ENCODE peak calls at places on chromosomes 1 and 21, in four cellular contexts. B is WTC11, E is A549, Z is K562. H is an unnamed sample.

GRCh38 chr21:21122680-21123079 is 124.5 kb downstream of the NCAM2 start:
- DNase-seq in B (no peak), E (no peak), Z (no peak), H (no peak)

GRCh38 chr1:244757091-244757939 is 78.1 kb upstream of the COX20 start:
- DNase-seq in B (no peak), E (no peak), Z (no peak), H (no peak)

GRCh38 chr1:229594227-229595008 is 31.5 kb downstream of the TAF5L start:
- DNase-seq in B (no peak), E (no peak), Z (no peak), H (no peak)

GRCh38 chr1:215704089-215704860 is 137.2 kb downstream of the KCTD3 start:
- DNase-seq in B (no peak), E (no peak), Z (no peak), H (no peak)

GRCh38 chr1:157073944-157074685 is 25.5 kb downstream of the ETV3L start:
- DNase-seq in B (peak), E (peak), Z (no peak), H (peak)

GRCh38 chr1:44646276-44646675 is 28.0 kb downstream of the TMEM53 start:
- DNase-seq in B (no peak), E (no peak), Z (no peak), H (no peak)

GRCh38 chr1:201219481-201220387 is 29.1 kb downstream of the IGFN1 start:
- DNase-seq in B (no peak), E (no peak), Z (no peak), H (no peak)

GRCh38 chr1:29801561-29801973 is 565.2 kb downstream of the PTPRU start:
- DNase-seq in B (no peak), E (no peak), Z (no peak), H (no peak)

GRCh38 chr1:208501542-208501941 is 257.4 kb upstream of the PLXNA2 start:
- DNase-seq in B (no peak), E (no peak), Z (no peak), H (no peak)

GRCh38 chr1:219805191-219805590 is 123.2 kb downstream of the SLC30A10 start:
- DNase-seq in B (no peak), E (peak), Z (no peak), H (no peak)

GRCh38 chr1:232511172-232511571 is 118.8 kb downstream of the SIPA1L2 start:
- DNase-seq in B (no peak), E (peak), Z (no peak), H (no peak)

GRCh38 chr1:65432918-65433317 is 12.4 kb downstream of the LEPR start:
- DNase-seq in B (peak), E (no peak), Z (no peak), H (no peak)

GRCh38 chr1:27464926-27465325 is 25.0 kb downstream of the WASF2 start:
- DNase-seq in B (no peak), E (no peak), Z (no peak), H (no peak)

GRCh38 chr1:230299148-230300006 is 126.8 kb downstream of the PGBD5 start:
- DNase-seq in B (no peak), E (no peak), Z (no peak), H (peak)

DNA sequence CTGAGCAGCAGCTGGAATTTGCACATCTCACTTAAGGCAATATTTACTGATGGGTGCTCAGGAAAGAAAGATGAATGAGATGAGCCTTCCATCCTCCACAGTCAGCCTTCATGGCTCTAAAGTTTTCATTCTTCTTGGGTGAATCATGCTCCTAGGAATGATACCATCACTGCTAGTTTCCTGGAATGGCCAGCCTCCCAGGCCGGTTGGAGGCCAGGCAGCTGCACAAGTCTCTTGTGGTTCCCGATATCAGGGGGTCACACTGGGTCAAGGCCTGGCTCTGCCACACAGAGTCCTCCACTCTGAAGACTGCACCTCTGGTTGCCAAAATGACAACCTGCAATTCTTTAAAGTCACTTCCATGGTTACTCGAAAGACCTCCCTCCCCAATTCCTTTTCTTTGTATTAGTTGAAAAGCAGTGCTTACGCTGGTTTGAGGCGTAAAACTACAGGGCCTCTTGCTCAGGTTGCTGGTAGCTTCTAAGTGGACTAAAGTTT is 46.2 kb upstream of the PALMD start:
- DNase-seq in B (no peak), E (peak), Z (peak), H (peak)
- TF ChIP-seq HMGXB4 in B (no peak), E (no peak), Z (no peak), H (no peak)

GRCh38 chr1:162059721-162060120 is 9.8 kb upstream of the NOS1AP start:
- DNase-seq in B (no peak), E (no peak), Z (no peak), H (no peak)

GRCh38 chr1:162060314-162060713 is 9.2 kb upstream of the NOS1AP start:
- DNase-seq in B (no peak), E (no peak), Z (no peak), H (no peak)

GRCh38 chr1:162065016-162065415 is 4.5 kb upstream of the NOS1AP start:
- DNase-seq in B (no peak), E (no peak), Z (no peak), H (no peak)

GRCh38 chr1:162062542-162063015 is 6.9 kb upstream of the NOS1AP start:
- DNase-seq in B (no peak), E (no peak), Z (no peak), H (no peak)
- TF ChIP-seq HMGXB4 in B (no peak), E (no peak), Z (no peak), H (no peak)

GRCh38 chr1:100302756-100303155 is 36.7 kb downstream of the RTCA start:
- DNase-seq in B (no peak), E (no peak), Z (no peak), H (no peak)
- TF ChIP-seq HMGXB4 in B (no peak), E (no peak), Z (no peak), H (no peak)

GRCh38 chr1:74280642-74281396 is 45.6 kb downstream of the TNNI3K start:
- DNase-seq in B (no peak), E (no peak), Z (no peak), H (no peak)
- TF ChIP-seq HMGXB4 in B (no peak), E (no peak), Z (no peak), H (no peak)